ENCODE peak calls at places on chromosomes 13 and 19, in eight cellular contexts. U, M, C, G, H, Q, I and F are unnamed samples. For H3K4me1 and H3K36me3, the result is how much of the 10 kb centered on the place peaks cover.

GRCh38 chr13:71882120-71882519 is 15.1 kb upstream of the DACH1 start:
- DNase-seq in U (no peak), M (no peak), C (no peak), G (no peak), H (no peak), Q (no peak), I (no peak), F (no peak)

GRCh38 chr13:60986301-60986700 is 429.3 kb downstream of the PCDH20 start:
- DNase-seq in U (no peak), M (no peak), C (no peak), G (no peak), H (no peak), Q (no peak), I (no peak), F (no peak)

GRCh38 chr13:97976551-97977375 is 23.3 kb downstream of the IPO5 start:
- DNase-seq in U (no peak), M (no peak), C (no peak), G (peak), H (peak), Q (no peak), I (peak), F (no peak)

GRCh38 chr13:26480246-26480855 is 77.1 kb upstream of the WASF3 start:
- DNase-seq in U (peak), M (no peak), C (no peak), G (no peak), H (no peak), Q (peak), I (no peak), F (no peak)

GRCh38 chr13:80716610-80717081 is 375.7 kb upstream of the SPRY2 start:
- DNase-seq in U (no peak), M (peak), C (peak), G (no peak), H (peak), Q (peak), I (no peak), F (no peak)

GRCh38 chr19:4908781-4909171 is 525 bp upstream of the UHRF1 start:
- DNase-seq in U (no peak), M (no peak), C (no peak), G (peak), H (no peak), Q (no peak), I (no peak), F (no peak)

GRCh38 chr13:44540761-44541434 is 35.2 kb downstream of the TSC22D1 start:
- DNase-seq in U (no peak), M (no peak), C (no peak), G (no peak), H (no peak), Q (no peak), I (no peak), F (no peak)

GRCh38 chr13:69999875-70000274 is 107.8 kb upstream of the ATXN8OS start:
- DNase-seq in U (no peak), M (no peak), C (no peak), G (no peak), H (no peak), Q (no peak), I (no peak), F (no peak)

GRCh38 chr13:65414187-65414586 is 1815.9 kb downstream of the PCDH9 start:
- DNase-seq in U (no peak), M (no peak), C (no peak), G (no peak), H (no peak), Q (no peak), I (no peak), F (no peak)

GRCh38 chr13:94309997-94310842 is 169.3 kb downstream of the DCT start:
- DNase-seq in U (peak), M (no peak), C (no peak), G (no peak), H (no peak), Q (peak), I (no peak), F (no peak)

GRCh38 chr19:3054972-3055740 is 7.1 kb downstream of the TLE5 start:
- DNase-seq in U (peak), M (no peak), C (no peak), G (no peak), H (no peak), Q (no peak), I (no peak), F (no peak)

GRCh38 chr13:95784161-95784880 is 107.4 kb downstream of the DNAJC3 start:
- DNase-seq in U (peak), M (no peak), C (no peak), G (no peak), H (no peak), Q (peak), I (no peak), F (no peak)

GRCh38 chr19:40274585-40275544 is 10.3 kb downstream of the AKT2 start:
- DNase-seq in U (no peak), M (no peak), C (no peak), G (no peak), H (no peak), Q (no peak), I (no peak), F (no peak)

GRCh38 chr13:110407021-110407420 is 99.9 kb downstream of the COL4A2 start:
- DNase-seq in U (no peak), M (no peak), C (no peak), G (no peak), H (no peak), Q (no peak), I (no peak), F (no peak)
- H3K4me1 ChIP-seq in U (half or more), M (under half), C (under half), G (under half), H (under half), Q (half or more), I (under half), F (under half)

GRCh38 chr19:36093687-36094086 is 17.3 kb upstream of the OVOL3 start:
- DNase-seq in U (no peak), M (no peak), C (no peak), G (no peak), H (no peak), Q (no peak), I (no peak), F (no peak)

GRCh38 chr19:36090930-36091695 is 19.8 kb upstream of the OVOL3 start:
- DNase-seq in U (no peak), M (no peak), C (no peak), G (no peak), H (no peak), Q (no peak), I (no peak), F (no peak)

GRCh38 chr19:36089847-36090246 is 21.1 kb upstream of the OVOL3 start:
- DNase-seq in U (no peak), M (no peak), C (no peak), G (no peak), H (no peak), Q (no peak), I (no peak), F (no peak)

GRCh38 chr19:36093146-36093662 is 17.7 kb upstream of the OVOL3 start:
- DNase-seq in U (no peak), M (no peak), C (no peak), G (no peak), H (no peak), Q (no peak), I (no peak), F (no peak)

GRCh38 chr19:36092566-36092965 is 18.4 kb upstream of the OVOL3 start:
- DNase-seq in U (no peak), M (no peak), C (no peak), G (no peak), H (no peak), Q (no peak), I (no peak), F (no peak)
- H3K36me3 ChIP-seq in U (under half), M (under half), C (under half), G (under half), H (under half), Q (under half), I (under half), F (under half)

DNA sequence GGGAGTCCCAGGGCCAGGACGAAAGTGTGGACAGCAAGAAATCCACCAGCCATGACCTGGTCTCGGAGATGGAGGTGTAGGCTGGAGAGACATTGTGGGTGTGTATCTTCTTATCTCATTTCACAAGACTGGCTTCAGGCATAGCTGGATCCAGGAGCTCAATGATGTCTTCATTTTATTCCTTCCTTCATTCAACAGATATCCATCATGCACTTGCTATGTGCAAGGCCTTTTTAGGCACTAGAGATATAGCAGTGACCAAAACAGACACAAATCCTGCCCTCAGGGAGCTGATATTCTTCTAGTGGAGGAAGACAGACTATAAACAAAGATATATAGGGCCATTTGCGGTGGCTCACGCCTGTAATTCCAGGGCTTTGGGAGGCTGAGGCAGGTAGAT is 7.4 kb upstream of the DHX34 start:
- DNase-seq in U (no peak), M (no peak), C (no peak), G (no peak), H (no peak), Q (no peak), I (no peak), F (no peak)
- H3K4me1 ChIP-seq in U (under half), M (under half), C (under half), G (under half), H (under half), Q (under half), I (under half), F (under half)

GRCh38 chr19:13839938-13840750 is 36.8 kb upstream of the NANOS3 start:
- DNase-seq in U (peak), M (no peak), C (peak), G (no peak), H (peak), Q (no peak), I (peak), F (no peak)
- H3K36me3 ChIP-seq in U (under half), M (under half), C (under half), G (under half), H (under half), Q (under half), I (under half), F (under half)

DNA sequence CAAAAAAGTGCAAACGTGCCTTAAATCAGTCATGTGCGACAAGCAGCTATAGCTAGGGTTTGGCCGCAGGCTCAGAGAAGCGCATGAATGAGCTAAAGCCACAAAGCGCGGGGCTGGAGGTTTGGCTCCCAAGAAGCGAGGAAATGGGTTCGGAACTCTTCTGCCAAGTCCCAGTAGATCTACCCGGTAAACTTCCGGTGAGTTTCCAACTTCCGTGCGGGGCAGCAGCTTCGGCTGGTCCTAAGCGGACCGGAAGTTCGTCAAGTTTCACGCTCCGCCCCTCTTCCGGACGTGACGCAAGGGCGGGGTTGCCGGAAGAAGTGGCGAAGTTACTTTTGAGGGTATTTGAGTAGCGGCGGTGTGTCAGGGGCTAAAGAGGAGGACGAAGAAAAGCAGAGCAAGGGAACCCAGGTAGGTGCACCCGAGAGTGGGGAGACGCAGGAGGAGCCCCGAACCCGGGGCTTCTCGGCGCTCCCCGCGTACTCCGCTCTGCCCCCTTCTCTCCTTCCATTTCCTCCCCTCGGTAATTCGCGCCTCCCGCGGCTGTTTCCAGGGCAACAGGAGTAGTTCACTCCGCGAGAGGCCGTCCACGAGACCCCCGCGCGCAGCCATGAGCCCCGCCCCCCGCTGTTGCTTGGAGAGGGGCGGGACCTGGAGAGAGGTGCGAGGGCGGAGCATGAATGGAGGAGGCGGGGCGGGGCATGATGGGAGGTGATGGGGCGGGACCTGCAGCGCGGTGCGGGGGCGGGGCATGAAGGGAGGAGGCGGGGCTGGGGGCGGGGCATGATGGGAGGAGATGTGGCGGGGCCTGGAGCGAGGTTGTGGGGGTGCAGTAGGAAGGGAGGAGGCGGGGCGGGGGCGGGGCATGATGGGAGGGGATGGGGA is at the start of gene NR1H2:
- DNase-seq in U (peak), M (peak), C (peak), G (peak), H (peak), Q (peak), I (peak), F (peak)
- H3K4me1 ChIP-seq in U (under half), M (under half), C (under half), G (under half), H (under half), Q (under half), I (under half), F (under half)